ENCODE peak calls at places on chromosomes 2 and 18, in four cellular contexts. One of them, this sample, is unnamed.

GRCh38 chr2:23916727-23917458 is 10.0 kb downstream of the ATAD2B start:
- DNase-seq in IMR-90: no peak
- DNase-seq in H9: no peak
- DNase-seq in H1: no peak
- DNase-seq in this sample: peak

GRCh38 chr2:70553584-70554337 is at the start of gene TGFA:
- DNase-seq in IMR-90: no peak
- DNase-seq in H9: peak
- DNase-seq in H1: peak
- DNase-seq in this sample: peak

GRCh38 chr2:163735692-163736432 is at the start of gene FIGN:
- DNase-seq in IMR-90: peak
- DNase-seq in H9: peak
- DNase-seq in H1: peak
- DNase-seq in this sample: peak

GRCh38 chr2:33492735-33493134 is 16.3 kb downstream of the RASGRP3 start:
- DNase-seq in IMR-90: no peak
- DNase-seq in H9: no peak
- DNase-seq in H1: no peak
- DNase-seq in this sample: no peak

GRCh38 chr2:23380562-23381065 is 4.4 kb upstream of the KLHL29 start:
- DNase-seq in IMR-90: peak
- DNase-seq in H9: no peak
- DNase-seq in H1: no peak
- DNase-seq in this sample: peak

GRCh38 chr2:60331106-60331809 is 222.2 kb downstream of the BCL11A start:
- DNase-seq in IMR-90: no peak
- DNase-seq in H9: no peak
- DNase-seq in H1: no peak
- DNase-seq in this sample: no peak

GRCh38 chr2:64945973-64946736 is 43.0 kb upstream of the SLC1A4 start:
- DNase-seq in IMR-90: peak
- DNase-seq in H9: no peak
- DNase-seq in H1: no peak
- DNase-seq in this sample: no peak

GRCh38 chr18:49168970-49169619 is 218.3 kb upstream of the SMAD7 start:
- DNase-seq in IMR-90: no peak
- DNase-seq in H9: no peak
- DNase-seq in H1: no peak
- DNase-seq in this sample: no peak

GRCh38 chr2:208315081-208315788 is 49.2 kb downstream of the PIKFYVE start:
- DNase-seq in IMR-90: peak
- DNase-seq in H9: no peak
- DNase-seq in H1: no peak
- DNase-seq in this sample: no peak

GRCh38 chr2:23230885-23231284 is 154.1 kb upstream of the KLHL29 start:
- DNase-seq in IMR-90: no peak
- DNase-seq in H9: peak
- DNase-seq in H1: no peak
- DNase-seq in this sample: peak

GRCh38 chr2:120736955-120737801 is 1.5 kb downstream of the GLI2 start:
- DNase-seq in IMR-90: peak
- DNase-seq in H9: peak
- DNase-seq in H1: peak
- DNase-seq in this sample: peak

GRCh38 chr18:79765491-79766245 is 32.1 kb upstream of the KCNG2 start:
- DNase-seq in IMR-90: peak
- DNase-seq in H9: no peak
- DNase-seq in H1: no peak
- DNase-seq in this sample: no peak

GRCh38 chr2:196801986-196802385 is 2.5 kb upstream of the GTF3C3 start:
- DNase-seq in IMR-90: no peak
- DNase-seq in H9: no peak
- DNase-seq in H1: no peak
- DNase-seq in this sample: no peak

GRCh38 chr2:37295469-37296073 is 29.1 kb downstream of the PRKD3 start:
- DNase-seq in IMR-90: no peak
- DNase-seq in H9: no peak
- DNase-seq in H1: no peak
- DNase-seq in this sample: no peak

GRCh38 chr2:56382466-56382865 is 198.7 kb downstream of the CCDC85A start:
- DNase-seq in IMR-90: no peak
- DNase-seq in H9: no peak
- DNase-seq in H1: no peak
- DNase-seq in this sample: no peak

GRCh38 chr2:209579236-209579749 is 155.4 kb downstream of the MAP2 start:
- DNase-seq in IMR-90: no peak
- DNase-seq in H9: peak
- DNase-seq in H1: no peak
- DNase-seq in this sample: peak

GRCh38 chr2:96083064-96083889 is 33.1 kb downstream of the ADRA2B start:
- DNase-seq in IMR-90: no peak
- DNase-seq in H9: no peak
- DNase-seq in H1: no peak
- DNase-seq in this sample: no peak

GRCh38 chr18:50926521-50926920 is 41.3 kb upstream of the ELAC1 start:
- DNase-seq in IMR-90: no peak
- DNase-seq in H9: no peak
- DNase-seq in H1: no peak
- DNase-seq in this sample: no peak

GRCh38 chr2:62467100-62467474 is 38.9 kb downstream of the TMEM17 start:
- DNase-seq in IMR-90: no peak
- DNase-seq in H9: no peak
- DNase-seq in H1: no peak
- DNase-seq in this sample: no peak

GRCh38 chr2:146720170-146720569 is 1124.7 kb upstream of the ACVR2A start:
- DNase-seq in IMR-90: no peak
- DNase-seq in H9: no peak
- DNase-seq in H1: no peak
- DNase-seq in this sample: no peak

GRCh38 chr18:46416706-46417638 is 240.0 kb downstream of the LOXHD1 start:
- DNase-seq in IMR-90: no peak
- DNase-seq in H9: peak
- DNase-seq in H1: no peak
- DNase-seq in this sample: peak

GRCh38 chr2:189412330-189412953 is 28.8 kb upstream of the WDR75 start:
- DNase-seq in IMR-90: peak
- DNase-seq in H9: no peak
- DNase-seq in H1: no peak
- DNase-seq in this sample: peak

GRCh38 chr2:230866704-230867561 is 2.2 kb downstream of the ITM2C start:
- DNase-seq in IMR-90: peak
- DNase-seq in H9: no peak
- DNase-seq in H1: no peak
- DNase-seq in this sample: no peak

GRCh38 chr2:8679827-8680731 is 1.8 kb upstream of the ID2 start:
- DNase-seq in IMR-90: peak
- DNase-seq in H9: no peak
- DNase-seq in H1: no peak
- DNase-seq in this sample: peak

GRCh38 chr2:15730545-15731212 is 139.0 kb downstream of the DDX1 start:
- DNase-seq in IMR-90: peak
- DNase-seq in H9: no peak
- DNase-seq in H1: no peak
- DNase-seq in this sample: peak

GRCh38 chr2:191593622-191594416 is 84.1 kb upstream of the NABP1 start:
- DNase-seq in IMR-90: peak
- DNase-seq in H9: no peak
- DNase-seq in H1: no peak
- DNase-seq in this sample: no peak
- H3K56ac ChIP-seq in IMR-90: peak
- H3K56ac ChIP-seq in H9: no peak
- H3K56ac ChIP-seq in H1: no peak
- H3K56ac ChIP-seq in this sample: peak

GRCh38 chr2:47119001-47119400 is 36.1 kb downstream of the STPG4 start:
- DNase-seq in IMR-90: peak
- DNase-seq in H9: no peak
- DNase-seq in H1: no peak
- DNase-seq in this sample: no peak
- H3K9ac ChIP-seq in IMR-90: peak
- H3K9ac ChIP-seq in H9: no peak
- H3K9ac ChIP-seq in H1: no peak
- H3K9ac ChIP-seq in this sample: no peak

GRCh38 chr2:19674051-19675002 is 227.5 kb downstream of the TTC32 start:
- DNase-seq in IMR-90: no peak
- DNase-seq in H9: no peak
- DNase-seq in H1: no peak
- DNase-seq in this sample: no peak

GRCh38 chr2:19675003-19675629 is 226.7 kb downstream of the TTC32 start:
- DNase-seq in IMR-90: no peak
- DNase-seq in H9: no peak
- DNase-seq in H1: no peak
- DNase-seq in this sample: peak

GRCh38 chr2:19671907-19672306 is 229.9 kb downstream of the TTC32 start:
- DNase-seq in IMR-90: no peak
- DNase-seq in H9: no peak
- DNase-seq in H1: no peak
- DNase-seq in this sample: no peak

GRCh38 chr2:19671311-19671710 is 230.5 kb downstream of the TTC32 start:
- DNase-seq in IMR-90: no peak
- DNase-seq in H9: no peak
- DNase-seq in H1: no peak
- DNase-seq in this sample: no peak

DNA sequence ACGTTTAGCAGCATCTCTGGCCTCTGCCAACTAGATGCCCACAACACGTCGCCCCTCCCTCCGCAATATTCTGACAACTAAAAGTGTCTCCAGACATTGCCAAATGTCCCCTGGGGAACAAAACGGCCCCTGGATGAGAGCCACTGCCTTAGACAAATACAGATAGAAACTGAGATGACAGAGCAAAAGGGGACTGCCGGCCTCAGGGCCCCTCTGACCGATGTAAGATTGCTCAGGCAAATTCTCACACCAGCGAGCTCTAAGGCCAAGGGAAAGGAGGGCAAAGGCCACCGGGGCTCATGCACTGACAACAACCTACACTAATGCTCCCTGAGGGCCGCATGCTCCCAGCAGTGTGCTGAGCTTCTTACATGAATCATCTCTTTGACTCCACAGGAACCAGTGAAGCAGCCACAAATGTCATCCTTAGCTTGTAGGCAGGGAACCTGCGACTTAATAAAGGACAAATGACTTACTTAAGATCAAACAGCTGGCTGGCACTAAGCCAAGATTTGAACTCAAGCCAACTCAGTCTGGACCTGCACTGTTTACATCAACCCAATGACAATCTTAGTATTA is 228.5 kb downstream of the TTC32 start:
- DNase-seq in IMR-90: peak
- DNase-seq in H9: no peak
- DNase-seq in H1: no peak
- DNase-seq in this sample: no peak
- H3K56ac ChIP-seq in IMR-90: no peak
- H3K56ac ChIP-seq in H9: no peak
- H3K56ac ChIP-seq in H1: no peak
- H3K56ac ChIP-seq in this sample: no peak

GRCh38 chr2:149585317-149585885 is 2.2 kb downstream of the MMADHC start:
- DNase-seq in IMR-90: peak
- DNase-seq in H9: no peak
- DNase-seq in H1: no peak
- DNase-seq in this sample: no peak

GRCh38 chr2:149586898-149587219 is 716 bp downstream of the MMADHC start:
- DNase-seq in IMR-90: no peak
- DNase-seq in H9: no peak
- DNase-seq in H1: no peak
- DNase-seq in this sample: no peak

GRCh38 chr2:149587950-149588487 is 444 bp upstream of the MMADHC start:
- DNase-seq in IMR-90: no peak
- DNase-seq in H9: no peak
- DNase-seq in H1: no peak
- DNase-seq in this sample: no peak

GRCh38 chr2:149587220-149587949 is at the start of gene MMADHC:
- DNase-seq in IMR-90: peak
- DNase-seq in H9: peak
- DNase-seq in H1: peak
- DNase-seq in this sample: peak

GRCh38 chr2:149586063-149586462 is 1.5 kb downstream of the MMADHC start:
- DNase-seq in IMR-90: no peak
- DNase-seq in H9: no peak
- DNase-seq in H1: no peak
- DNase-seq in this sample: peak
- H3K9ac ChIP-seq in IMR-90: peak
- H3K9ac ChIP-seq in H9: peak
- H3K9ac ChIP-seq in H1: no peak
- H3K9ac ChIP-seq in this sample: peak

GRCh38 chr2:168355779-168356178 is 100.3 kb upstream of the CERS6 start:
- DNase-seq in IMR-90: no peak
- DNase-seq in H9: no peak
- DNase-seq in H1: no peak
- DNase-seq in this sample: no peak

GRCh38 chr2:168353251-168353650 is 102.8 kb upstream of the CERS6 start:
- DNase-seq in IMR-90: no peak
- DNase-seq in H9: no peak
- DNase-seq in H1: no peak
- DNase-seq in this sample: no peak

GRCh38 chr2:168354499-168354898 is 101.6 kb upstream of the CERS6 start:
- DNase-seq in IMR-90: no peak
- DNase-seq in H9: no peak
- DNase-seq in H1: no peak
- DNase-seq in this sample: no peak

GRCh38 chr2:168357799-168358504 is 98.1 kb upstream of the CERS6 start:
- DNase-seq in IMR-90: no peak
- DNase-seq in H9: no peak
- DNase-seq in H1: no peak
- DNase-seq in this sample: no peak

DNA sequence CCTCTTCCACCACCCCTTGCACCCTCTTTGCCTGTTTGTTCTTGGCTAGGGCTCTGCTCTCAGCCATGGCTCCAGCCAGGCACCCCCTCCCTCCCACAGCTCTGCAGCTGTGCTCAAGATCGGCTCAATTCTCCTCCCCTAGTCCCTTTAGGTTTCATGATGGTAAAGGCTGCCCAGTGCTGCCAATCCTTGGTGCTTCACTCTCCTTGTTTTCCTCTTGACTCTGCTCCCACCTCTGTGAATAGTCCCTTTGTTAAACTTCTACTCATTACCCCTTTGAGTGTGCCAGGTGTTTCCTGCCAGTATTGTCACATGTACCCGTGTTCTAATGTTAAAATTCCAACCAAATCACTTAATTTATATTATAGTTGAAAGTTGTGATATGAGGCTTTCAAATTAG is 101.0 kb upstream of the CERS6 start:
- DNase-seq in IMR-90: no peak
- DNase-seq in H9: no peak
- DNase-seq in H1: no peak
- DNase-seq in this sample: no peak
- H3K56ac ChIP-seq in IMR-90: no peak
- H3K56ac ChIP-seq in H9: no peak
- H3K56ac ChIP-seq in H1: no peak
- H3K56ac ChIP-seq in this sample: no peak

GRCh38 chr18:62420151-62420512 is 95.0 kb downstream of the TNFRSF11A start:
- DNase-seq in IMR-90: peak
- DNase-seq in H9: no peak
- DNase-seq in H1: no peak
- DNase-seq in this sample: no peak
- H3K9ac ChIP-seq in IMR-90: no peak
- H3K9ac ChIP-seq in H9: no peak
- H3K9ac ChIP-seq in H1: no peak
- H3K9ac ChIP-seq in this sample: no peak